ENCODE peak calls at places on chromosomes 16 and 17, in eight cellular contexts. One of them, this sample, is unnamed.

GRCh38 chr16:35733278-35733965 is 2274.0 kb downstream of the TP53TG3F start:
- DNase-seq in esophagus muscularis mucosa: peak
- DNase-seq in PC-9: no peak
- DNase-seq in cardiac muscle cell: no peak
- DNase-seq in trophoblast cell: no peak
- DNase-seq in left ventricle myocardium inferior: no peak
- DNase-seq in SK-N-SH: no peak
- DNase-seq in dorsolateral prefrontal cortex: no peak
- DNase-seq in this sample: no peak

GRCh38 chr17:45709889-45710288 is 74.2 kb upstream of the CRHR1 start:
- DNase-seq in PC-9: no peak
- DNase-seq in trophoblast cell: no peak
- DNase-seq in left ventricle myocardium inferior: no peak
- DNase-seq in cardiac muscle cell: no peak
- DNase-seq in esophagus muscularis mucosa: no peak
- DNase-seq in dorsolateral prefrontal cortex: no peak
- DNase-seq in SK-N-SH: no peak
- DNase-seq in this sample: peak

GRCh38 chr16:77657016-77657415 is 65.3 kb upstream of the NUDT7 start:
- DNase-seq in cardiac muscle cell: no peak
- DNase-seq in left ventricle myocardium inferior: no peak
- DNase-seq in SK-N-SH: no peak
- DNase-seq in trophoblast cell: no peak
- DNase-seq in esophagus muscularis mucosa: no peak
- DNase-seq in dorsolateral prefrontal cortex: no peak
- DNase-seq in PC-9: no peak
- DNase-seq in this sample: peak

GRCh38 chr16:80346160-80346632 is 194.6 kb upstream of the DYNLRB2 start:
- DNase-seq in cardiac muscle cell: no peak
- DNase-seq in esophagus muscularis mucosa: no peak
- DNase-seq in PC-9: no peak
- DNase-seq in left ventricle myocardium inferior: no peak
- DNase-seq in trophoblast cell: no peak
- DNase-seq in SK-N-SH: no peak
- DNase-seq in dorsolateral prefrontal cortex: no peak
- DNase-seq in this sample: no peak

GRCh38 chr16:29943846-29944669 is 17.8 kb upstream of the TMEM219 start:
- DNase-seq in cardiac muscle cell: peak
- DNase-seq in SK-N-SH: no peak
- DNase-seq in left ventricle myocardium inferior: no peak
- DNase-seq in esophagus muscularis mucosa: no peak
- DNase-seq in dorsolateral prefrontal cortex: no peak
- DNase-seq in trophoblast cell: peak
- DNase-seq in PC-9: peak
- DNase-seq in this sample: peak

GRCh38 chr16:68072038-68072695 is 13.0 kb upstream of the NFATC3 start:
- DNase-seq in dorsolateral prefrontal cortex: no peak
- DNase-seq in SK-N-SH: no peak
- DNase-seq in trophoblast cell: no peak
- DNase-seq in esophagus muscularis mucosa: peak
- DNase-seq in PC-9: no peak
- DNase-seq in cardiac muscle cell: no peak
- DNase-seq in left ventricle myocardium inferior: no peak
- DNase-seq in this sample: no peak

GRCh38 chr17:27244481-27245223 is 49.3 kb upstream of the WSB1 start:
- DNase-seq in PC-9: peak
- DNase-seq in cardiac muscle cell: no peak
- DNase-seq in esophagus muscularis mucosa: no peak
- DNase-seq in dorsolateral prefrontal cortex: no peak
- DNase-seq in SK-N-SH: no peak
- DNase-seq in trophoblast cell: peak
- DNase-seq in left ventricle myocardium inferior: peak
- DNase-seq in this sample: peak

GRCh38 chr17:44375196-44376017 is 11.8 kb upstream of the FAM171A2 start:
- DNase-seq in esophagus muscularis mucosa: no peak
- DNase-seq in dorsolateral prefrontal cortex: no peak
- DNase-seq in cardiac muscle cell: no peak
- DNase-seq in SK-N-SH: peak
- DNase-seq in left ventricle myocardium inferior: no peak
- DNase-seq in trophoblast cell: no peak
- DNase-seq in PC-9: no peak
- DNase-seq in this sample: peak

GRCh38 chr17:81481011-81481799 is 31.4 kb downstream of the ACTG1 start:
- DNase-seq in SK-N-SH: peak
- DNase-seq in PC-9: no peak
- DNase-seq in esophagus muscularis mucosa: no peak
- DNase-seq in cardiac muscle cell: peak
- DNase-seq in dorsolateral prefrontal cortex: peak
- DNase-seq in trophoblast cell: no peak
- DNase-seq in left ventricle myocardium inferior: peak
- DNase-seq in this sample: peak

GRCh38 chr17:7782237-7782636 is 51.8 kb upstream of the KDM6B start:
- DNase-seq in dorsolateral prefrontal cortex: no peak
- DNase-seq in SK-N-SH: no peak
- DNase-seq in PC-9: peak
- DNase-seq in cardiac muscle cell: no peak
- DNase-seq in trophoblast cell: no peak
- DNase-seq in esophagus muscularis mucosa: no peak
- DNase-seq in left ventricle myocardium inferior: no peak
- DNase-seq in this sample: no peak

GRCh38 chr17:58007781-58008706 is 998 bp upstream of the SRSF1 start:
- DNase-seq in SK-N-SH: peak
- DNase-seq in dorsolateral prefrontal cortex: no peak
- DNase-seq in left ventricle myocardium inferior: no peak
- DNase-seq in PC-9: no peak
- DNase-seq in cardiac muscle cell: no peak
- DNase-seq in esophagus muscularis mucosa: no peak
- DNase-seq in trophoblast cell: peak
- DNase-seq in this sample: no peak

GRCh38 chr17:76122411-76123126 is 18.5 kb downstream of the FOXJ1 start:
- DNase-seq in dorsolateral prefrontal cortex: no peak
- DNase-seq in esophagus muscularis mucosa: no peak
- DNase-seq in SK-N-SH: peak
- DNase-seq in trophoblast cell: no peak
- DNase-seq in cardiac muscle cell: no peak
- DNase-seq in PC-9: no peak
- DNase-seq in left ventricle myocardium inferior: no peak
- DNase-seq in this sample: peak

DNA sequence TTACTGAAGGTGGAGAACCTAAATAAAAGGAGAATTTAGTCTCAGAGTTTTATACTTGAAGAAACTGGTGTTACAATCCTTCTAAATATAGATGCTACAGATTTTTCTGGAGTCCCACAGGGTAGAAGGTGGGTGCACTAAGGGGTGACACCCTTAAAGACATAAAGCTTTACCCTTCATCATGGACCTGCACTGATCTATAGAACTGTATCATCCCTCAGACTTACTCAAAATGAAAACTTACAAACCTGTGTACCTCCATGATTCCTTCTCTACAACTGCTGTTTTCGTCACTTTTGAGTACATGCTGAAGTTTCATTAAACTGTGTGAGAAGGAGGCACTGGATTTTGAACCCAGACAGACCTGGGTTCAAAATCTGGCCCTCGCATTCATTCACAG is 169.5 kb upstream of the NOG start:
- DNase-seq in PC-9: no peak
- DNase-seq in left ventricle myocardium inferior: no peak
- DNase-seq in SK-N-SH: no peak
- DNase-seq in cardiac muscle cell: no peak
- DNase-seq in trophoblast cell: no peak
- DNase-seq in dorsolateral prefrontal cortex: no peak
- DNase-seq in esophagus muscularis mucosa: no peak
- DNase-seq in this sample: no peak
- H3K4me3 ChIP-seq in PC-9: no peak
- H3K4me3 ChIP-seq in left ventricle myocardium inferior: no peak
- H3K4me3 ChIP-seq in SK-N-SH: no peak
- H3K4me3 ChIP-seq in cardiac muscle cell: no peak
- H3K4me3 ChIP-seq in trophoblast cell: no peak
- H3K4me3 ChIP-seq in dorsolateral prefrontal cortex: no peak
- H3K4me3 ChIP-seq in esophagus muscularis mucosa: no peak
- H3K4me3 ChIP-seq in this sample: no peak

GRCh38 chr16:9098377-9099090 is 7.1 kb downstream of the HAPSTR1 start:
- DNase-seq in left ventricle myocardium inferior: no peak
- DNase-seq in trophoblast cell: no peak
- DNase-seq in SK-N-SH: no peak
- DNase-seq in PC-9: no peak
- DNase-seq in esophagus muscularis mucosa: no peak
- DNase-seq in dorsolateral prefrontal cortex: no peak
- DNase-seq in cardiac muscle cell: no peak
- DNase-seq in this sample: no peak

GRCh38 chr16:9097266-9098219 is 6.1 kb downstream of the HAPSTR1 start:
- DNase-seq in cardiac muscle cell: no peak
- DNase-seq in trophoblast cell: no peak
- DNase-seq in SK-N-SH: no peak
- DNase-seq in dorsolateral prefrontal cortex: no peak
- DNase-seq in esophagus muscularis mucosa: no peak
- DNase-seq in PC-9: no peak
- DNase-seq in left ventricle myocardium inferior: no peak
- DNase-seq in this sample: no peak

GRCh38 chr16:9095171-9095570 is 3.7 kb downstream of the HAPSTR1 start:
- DNase-seq in PC-9: no peak
- DNase-seq in SK-N-SH: no peak
- DNase-seq in trophoblast cell: no peak
- DNase-seq in cardiac muscle cell: no peak
- DNase-seq in esophagus muscularis mucosa: no peak
- DNase-seq in dorsolateral prefrontal cortex: no peak
- DNase-seq in left ventricle myocardium inferior: no peak
- DNase-seq in this sample: no peak

GRCh38 chr16:9095998-9096397 is 4.6 kb downstream of the HAPSTR1 start:
- DNase-seq in esophagus muscularis mucosa: no peak
- DNase-seq in left ventricle myocardium inferior: no peak
- DNase-seq in cardiac muscle cell: no peak
- DNase-seq in PC-9: no peak
- DNase-seq in SK-N-SH: no peak
- DNase-seq in dorsolateral prefrontal cortex: no peak
- DNase-seq in trophoblast cell: no peak
- DNase-seq in this sample: no peak

DNA sequence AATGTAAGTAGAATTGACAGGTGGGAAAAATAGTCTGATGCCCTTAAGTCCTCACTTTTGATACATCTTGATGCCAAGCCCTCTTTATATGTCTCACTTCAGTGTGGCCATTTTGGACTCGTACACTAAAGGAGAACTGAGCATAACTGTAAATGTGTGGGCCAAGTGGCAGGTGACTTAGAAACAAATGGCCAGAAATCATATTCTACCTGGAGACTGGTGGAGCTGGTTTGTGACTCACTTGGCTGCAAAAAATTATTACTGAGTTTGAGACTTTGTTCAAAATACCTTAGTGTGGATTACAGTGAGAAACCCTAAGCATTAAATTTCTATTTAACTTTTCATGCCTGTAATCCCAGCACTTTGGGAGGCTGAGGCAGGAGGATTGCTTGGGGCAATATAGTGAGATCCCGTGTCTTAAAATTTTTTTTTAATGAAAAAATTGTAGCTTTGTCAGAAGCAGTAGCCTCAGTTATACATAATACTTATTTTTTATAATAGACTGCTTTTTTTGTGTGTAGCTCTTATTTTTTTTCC is 5.0 kb downstream of the HAPSTR1 start:
- DNase-seq in cardiac muscle cell: no peak
- DNase-seq in left ventricle myocardium inferior: no peak
- DNase-seq in dorsolateral prefrontal cortex: no peak
- DNase-seq in SK-N-SH: no peak
- DNase-seq in trophoblast cell: peak
- DNase-seq in esophagus muscularis mucosa: no peak
- DNase-seq in PC-9: peak
- DNase-seq in this sample: no peak
- H3K4me3 ChIP-seq in cardiac muscle cell: no peak
- H3K4me3 ChIP-seq in left ventricle myocardium inferior: peak
- H3K4me3 ChIP-seq in dorsolateral prefrontal cortex: peak
- H3K4me3 ChIP-seq in SK-N-SH: peak
- H3K4me3 ChIP-seq in trophoblast cell: no peak
- H3K4me3 ChIP-seq in esophagus muscularis mucosa: no peak
- H3K4me3 ChIP-seq in PC-9: peak
- H3K4me3 ChIP-seq in this sample: no peak

GRCh38 chr17:12789075-12789975 is at the start of gene ARHGAP44:
- DNase-seq in dorsolateral prefrontal cortex: peak
- DNase-seq in trophoblast cell: peak
- DNase-seq in esophagus muscularis mucosa: no peak
- DNase-seq in SK-N-SH: peak
- DNase-seq in cardiac muscle cell: peak
- DNase-seq in left ventricle myocardium inferior: peak
- DNase-seq in PC-9: no peak
- DNase-seq in this sample: peak

GRCh38 chr17:12794919-12795517 is 5.7 kb downstream of the ARHGAP44 start:
- DNase-seq in cardiac muscle cell: peak
- DNase-seq in PC-9: no peak
- DNase-seq in dorsolateral prefrontal cortex: no peak
- DNase-seq in left ventricle myocardium inferior: no peak
- DNase-seq in SK-N-SH: no peak
- DNase-seq in esophagus muscularis mucosa: peak
- DNase-seq in trophoblast cell: no peak
- DNase-seq in this sample: no peak

GRCh38 chr17:12789976-12790805 is 893 bp downstream of the ARHGAP44 start:
- DNase-seq in cardiac muscle cell: peak
- DNase-seq in dorsolateral prefrontal cortex: no peak
- DNase-seq in SK-N-SH: no peak
- DNase-seq in left ventricle myocardium inferior: peak
- DNase-seq in trophoblast cell: no peak
- DNase-seq in esophagus muscularis mucosa: no peak
- DNase-seq in PC-9: no peak
- DNase-seq in this sample: peak

DNA sequence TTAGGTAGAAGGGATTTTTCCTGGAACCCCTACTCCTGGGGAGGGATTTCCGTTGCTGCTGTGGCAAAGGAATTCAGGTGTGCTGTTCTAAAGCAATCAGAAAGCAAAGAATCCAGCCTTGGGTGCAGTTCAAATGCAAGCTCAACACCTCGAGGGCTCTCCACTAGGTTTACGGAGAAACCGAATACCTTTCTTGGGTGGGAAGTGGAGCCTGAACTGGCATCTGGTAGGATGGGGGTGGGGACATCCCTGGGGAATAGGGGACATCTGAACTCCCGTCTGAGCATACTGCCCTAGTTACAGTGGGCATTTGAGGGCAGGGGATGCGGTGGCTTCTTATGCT is 1.5 kb downstream of the ARHGAP44 start:
- DNase-seq in PC-9: no peak
- DNase-seq in esophagus muscularis mucosa: no peak
- DNase-seq in dorsolateral prefrontal cortex: no peak
- DNase-seq in SK-N-SH: no peak
- DNase-seq in left ventricle myocardium inferior: no peak
- DNase-seq in cardiac muscle cell: no peak
- DNase-seq in trophoblast cell: peak
- DNase-seq in this sample: peak
- H3K4me3 ChIP-seq in PC-9: no peak
- H3K4me3 ChIP-seq in esophagus muscularis mucosa: no peak
- H3K4me3 ChIP-seq in dorsolateral prefrontal cortex: peak
- H3K4me3 ChIP-seq in SK-N-SH: no peak
- H3K4me3 ChIP-seq in left ventricle myocardium inferior: peak
- H3K4me3 ChIP-seq in cardiac muscle cell: peak
- H3K4me3 ChIP-seq in trophoblast cell: no peak
- H3K4me3 ChIP-seq in this sample: peak

DNA sequence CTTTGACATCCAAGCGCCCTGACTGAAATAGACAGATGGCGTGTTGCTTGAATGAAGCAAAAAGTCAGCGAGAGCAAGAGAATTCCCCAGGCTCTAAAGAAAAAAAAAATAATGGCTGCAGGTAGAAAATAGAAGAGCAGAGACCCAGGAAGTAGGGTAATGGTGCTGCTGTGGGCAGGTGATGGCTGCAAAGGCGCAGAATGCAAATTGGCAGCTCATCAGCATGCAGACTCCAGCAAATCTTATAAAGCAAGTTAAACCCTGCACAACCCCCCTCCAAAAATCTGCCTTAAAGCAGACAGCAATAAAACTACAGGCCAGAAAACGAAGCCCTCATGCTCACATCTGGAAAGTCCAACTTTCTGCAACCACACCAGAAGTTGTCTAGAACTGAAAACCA is 384.3 kb downstream of the RBFOX1 start:
- DNase-seq in cardiac muscle cell: no peak
- DNase-seq in SK-N-SH: no peak
- DNase-seq in trophoblast cell: no peak
- DNase-seq in left ventricle myocardium inferior: no peak
- DNase-seq in esophagus muscularis mucosa: no peak
- DNase-seq in PC-9: no peak
- DNase-seq in dorsolateral prefrontal cortex: no peak
- DNase-seq in this sample: no peak
- H3K4me3 ChIP-seq in cardiac muscle cell: no peak
- H3K4me3 ChIP-seq in SK-N-SH: no peak
- H3K4me3 ChIP-seq in trophoblast cell: no peak
- H3K4me3 ChIP-seq in left ventricle myocardium inferior: no peak
- H3K4me3 ChIP-seq in esophagus muscularis mucosa: no peak
- H3K4me3 ChIP-seq in PC-9: no peak
- H3K4me3 ChIP-seq in dorsolateral prefrontal cortex: no peak
- H3K4me3 ChIP-seq in this sample: no peak